ENCODE peak calls at places on chromosomes 7 and 10, in nine cellular contexts. E is NCI-H748 treated with DMSO at 0.1 percent for 48 hours; B is stimulated activated CD4-positive, alpha-beta T cell treated with anti-CD3 and anti-CD28 coated beads, Interleukin-1b, Interleukin-23, amount 100 ng/mL, for 24 hours; L is NCI-H1417 treated with DMSO at 0.1 percent for 48 hours; K is AG09319; Z is glutamatergic neuron; P is NCI-H1092 treated with DMSO at 0.1 percent for 48 hours; O is ELR; I is amniotic epithelial cell. A is an unnamed sample.

GRCh38 chr10:79929409-79929904 is 19.4 kb downstream of the SFTPD start:
- DNase-seq in E (peak), B (peak), L (no peak), K (peak), Z (peak), P (peak), O (peak), I (peak), A (peak)

GRCh38 chr10:118873080-118873737 is 118.4 kb upstream of the CACUL1 start:
- DNase-seq in E (no peak), B (no peak), L (no peak), K (no peak), Z (no peak), P (no peak), O (peak), I (peak), A (no peak)

GRCh38 chr7:43577485-43577951 is 5.4 kb upstream of the STK17A start:
- DNase-seq in E (no peak), B (no peak), L (no peak), K (no peak), Z (no peak), P (no peak), O (no peak), I (peak), A (no peak)

GRCh38 chr7:1567893-1568292 is 1.9 kb downstream of the PSMG3 start:
- DNase-seq in E (no peak), B (no peak), L (no peak), K (no peak), Z (no peak), P (no peak), O (peak), I (peak), A (no peak)

GRCh38 chr7:3091631-3092030 is 48.0 kb upstream of the CARD11 start:
- DNase-seq in E (no peak), B (no peak), L (no peak), K (no peak), Z (no peak), P (no peak), O (no peak), I (no peak), A (no peak)

GRCh38 chr10:121188005-121188404 is 336.8 kb downstream of the WDR11 start:
- DNase-seq in E (no peak), B (no peak), L (no peak), K (no peak), Z (no peak), P (no peak), O (no peak), I (no peak), A (no peak)

GRCh38 chr7:73864981-73865711 is 4.2 kb downstream of the TMEM270 start:
- DNase-seq in E (no peak), B (no peak), L (no peak), K (no peak), Z (no peak), P (no peak), O (no peak), I (no peak), A (peak)

GRCh38 chr7:131103997-131104396 is 223.7 kb upstream of the MKLN1 start:
- DNase-seq in E (no peak), B (no peak), L (no peak), K (peak), Z (no peak), P (no peak), O (peak), I (peak), A (no peak)

GRCh38 chr7:2172311-2173183 is 60.2 kb downstream of the MAD1L1 start:
- DNase-seq in E (no peak), B (no peak), L (no peak), K (peak), Z (no peak), P (peak), O (peak), I (peak), A (no peak)

GRCh38 chr7:42093361-42093905 is 143.6 kb downstream of the GLI3 start:
- DNase-seq in E (no peak), B (no peak), L (no peak), K (no peak), Z (no peak), P (no peak), O (no peak), I (no peak), A (no peak)

GRCh38 chr7:24881622-24882021 is 98.4 kb downstream of the OSBPL3 start:
- DNase-seq in E (no peak), B (no peak), L (no peak), K (no peak), Z (no peak), P (no peak), O (peak), I (no peak), A (no peak)

GRCh38 chr10:83817797-83818196 is 321.5 kb upstream of the GHITM start:
- DNase-seq in E (no peak), B (no peak), L (no peak), K (no peak), Z (no peak), P (no peak), O (no peak), I (no peak), A (no peak)

GRCh38 chr7:97845622-97846203 is 26.5 kb downstream of the ASNS start:
- DNase-seq in E (peak), B (no peak), L (peak), K (no peak), Z (no peak), P (peak), O (peak), I (peak), A (peak)

GRCh38 chr7:132145466-132145865 is 430.8 kb downstream of the PLXNA4 start:
- DNase-seq in E (no peak), B (no peak), L (no peak), K (no peak), Z (no peak), P (no peak), O (peak), I (peak), A (no peak)

GRCh38 chr7:48424731-48425130 is 253.5 kb downstream of the ABCA13 start:
- DNase-seq in E (peak), B (no peak), L (no peak), K (no peak), Z (no peak), P (peak), O (peak), I (no peak), A (peak)

GRCh38 chr7:88337556-88337955 is 30.9 kb upstream of the STEAP4 start:
- DNase-seq in E (no peak), B (no peak), L (no peak), K (no peak), Z (no peak), P (no peak), O (peak), I (no peak), A (no peak)

GRCh38 chr10:87659571-87660483 is at the start of gene PAPSS2:
- DNase-seq in E (peak), B (no peak), L (no peak), K (peak), Z (peak), P (peak), O (peak), I (peak), A (peak)

GRCh38 chr7:36439624-36440023 is 50.0 kb downstream of the ANLN start:
- DNase-seq in E (no peak), B (no peak), L (no peak), K (no peak), Z (no peak), P (no peak), O (no peak), I (peak), A (no peak)

GRCh38 chr7:13235961-13236360 is 548.5 kb downstream of the ARL4A start:
- DNase-seq in E (no peak), B (no peak), L (no peak), K (no peak), Z (no peak), P (no peak), O (no peak), I (no peak), A (no peak)

GRCh38 chr7:51727441-51727840 is 410.8 kb upstream of the COBL start:
- DNase-seq in E (no peak), B (no peak), L (no peak), K (no peak), Z (no peak), P (no peak), O (no peak), I (no peak), A (no peak)

GRCh38 chr7:44062180-44062902 is 3.0 kb downstream of the PGAM2 start:
- DNase-seq in E (no peak), B (no peak), L (no peak), K (no peak), Z (no peak), P (no peak), O (no peak), I (no peak), A (peak)

GRCh38 chr7:30330134-30331111 is 46.0 kb downstream of the ZNRF2 start:
- DNase-seq in E (no peak), B (no peak), L (no peak), K (no peak), Z (no peak), P (no peak), O (no peak), I (no peak), A (no peak)

GRCh38 chr10:119454231-119454804 is 88.2 kb downstream of the RGS10 start:
- DNase-seq in E (no peak), B (no peak), L (no peak), K (no peak), Z (no peak), P (no peak), O (no peak), I (no peak), A (no peak)

GRCh38 chr10:106189254-106189653 is 975.3 kb downstream of the SORCS1 start:
- DNase-seq in E (peak), B (no peak), L (no peak), K (no peak), Z (peak), P (no peak), O (peak), I (peak), A (peak)

GRCh38 chr10:123269017-123269552 is 114.9 kb downstream of the BUB3 start:
- DNase-seq in E (no peak), B (no peak), L (no peak), K (no peak), Z (no peak), P (peak), O (no peak), I (no peak), A (no peak)

A was measured in D341Med.